ENCODE peak calls at places on chromosomes 12 and 14, in seven cellular contexts. O is bronchial epithelial cell; N is H54; S is activated T-helper 1 cell treated with anti-CD3 and anti-CD28 coated beads, Interleukin-12 subunit alpha, Interleukin-12 subunit beta, Interleukin-2, Interleukin-4 antibody, amounts not matched to agents 30 ng/mL and 10 ng/mL and 1 ng/mL, durations not matched to agents 14 hours and 24 hours and 36 hours; V is tibial nerve; H is NCI-H774; I is foreskin fibroblast. U is an unnamed sample.

GRCh38 chr12:51864701-51865469 is 16.4 kb upstream of the FIGNL2 start:
- DNase-seq in O (no peak), N (no peak), S (no peak), V (no peak), H (no peak), I (peak), U (no peak)

GRCh38 chr14:84003316-84003715 is 1526.6 kb upstream of the FLRT2 start:
- DNase-seq in O (no peak), N (no peak), S (no peak), V (no peak), H (no peak), I (peak), U (no peak)

GRCh38 chr12:83826112-83826511 is 1086.5 kb downstream of the SLC6A15 start:
- DNase-seq in O (peak), N (no peak), S (peak), V (peak), H (no peak), I (peak), U (peak)

GRCh38 chr12:2297658-2298057 is 244.9 kb downstream of the CACNA1C start:
- DNase-seq in O (no peak), N (no peak), S (no peak), V (no peak), H (no peak), I (no peak), U (no peak)

GRCh38 chr12:132154941-132155770 is 10.9 kb downstream of the NOC4L start:
- DNase-seq in O (no peak), N (no peak), S (no peak), V (no peak), H (no peak), I (no peak), U (no peak)

GRCh38 chr14:69561893-69562292 is 12.8 kb downstream of the CCDC177 start:
- DNase-seq in O (no peak), N (no peak), S (no peak), V (no peak), H (no peak), I (no peak), U (no peak)

GRCh38 chr14:24307575-24308341 is at the start of gene CIDEB:
- DNase-seq in O (peak), N (peak), S (peak), V (peak), H (peak), I (peak), U (peak)

GRCh38 chr14:99441157-99441870 is 39.3 kb downstream of the SETD3 start:
- DNase-seq in O (no peak), N (no peak), S (no peak), V (no peak), H (no peak), I (peak), U (no peak)

GRCh38 chr14:36275741-36276140 is 44.7 kb downstream of the MBIP start:
- DNase-seq in O (no peak), N (no peak), S (no peak), V (no peak), H (no peak), I (no peak), U (no peak)

GRCh38 chr14:93941293-93941910 is 14.3 kb downstream of the FAM181A start:
- DNase-seq in O (peak), N (peak), S (no peak), V (no peak), H (peak), I (peak), U (no peak)

GRCh38 chr14:44988694-44989093 is 26.7 kb downstream of the TOGARAM1 start:
- DNase-seq in O (no peak), N (no peak), S (no peak), V (no peak), H (no peak), I (no peak), U (no peak)

GRCh38 chr14:104554608-104555401 is 24.8 kb upstream of the C14orf180 start:
- DNase-seq in O (no peak), N (no peak), S (no peak), V (no peak), H (no peak), I (no peak), U (no peak)

GRCh38 chr14:67487937-67488893 is at the start of gene TMEM229B:
- DNase-seq in O (no peak), N (peak), S (peak), V (no peak), H (no peak), I (no peak), U (peak)

GRCh38 chr12:19489168-19489567 is 49.9 kb downstream of the AEBP2 start:
- DNase-seq in O (no peak), N (no peak), S (no peak), V (no peak), H (no peak), I (no peak), U (no peak)

GRCh38 chr14:99349721-99350495 is 77.9 kb upstream of the BCL11B start:
- DNase-seq in O (no peak), N (no peak), S (no peak), V (no peak), H (no peak), I (no peak), U (no peak)

GRCh38 chr12:122687091-122687490 is 16.1 kb downstream of the HCAR2 start:
- DNase-seq in O (peak), N (no peak), S (no peak), V (no peak), H (peak), I (peak), U (no peak)

GRCh38 chr12:28083816-28084678 is 106.2 kb upstream of the CCDC91 start:
- DNase-seq in O (no peak), N (no peak), S (no peak), V (peak), H (no peak), I (peak), U (no peak)

GRCh38 chr12:104057771-104058197 is 6.5 kb upstream of the HCFC2 start:
- DNase-seq in O (peak), N (no peak), S (no peak), V (no peak), H (no peak), I (peak), U (no peak)

GRCh38 chr12:11717533-11717961 is 68.1 kb downstream of the ETV6 start:
- DNase-seq in O (no peak), N (no peak), S (no peak), V (no peak), H (no peak), I (peak), U (no peak)

GRCh38 chr14:105419305-105420091 is at the start of gene MTA1:
- DNase-seq in O (no peak), N (peak), S (peak), V (no peak), H (peak), I (peak), U (peak)

GRCh38 chr14:94180655-94181271 is 6.6 kb downstream of the PPP4R4 start:
- DNase-seq in O (peak), N (peak), S (no peak), V (no peak), H (peak), I (peak), U (no peak)

GRCh38 chr12:130195369-130195768 is 33.1 kb downstream of the FZD10 start:
- DNase-seq in O (no peak), N (no peak), S (no peak), V (no peak), H (no peak), I (no peak), U (no peak)

GRCh38 chr14:68682166-68683103 is 110.4 kb downstream of the ZFP36L1 start:
- DNase-seq in O (peak), N (no peak), S (no peak), V (peak), H (no peak), I (peak), U (no peak)

GRCh38 chr12:14422516-14423230 is 57.2 kb downstream of the ATF7IP start:
- DNase-seq in O (peak), N (no peak), S (no peak), V (no peak), H (no peak), I (no peak), U (no peak)

GRCh38 chr12:132458441-132459225 is 31.3 kb upstream of the FBRSL1 start:
- DNase-seq in O (no peak), N (no peak), S (no peak), V (no peak), H (no peak), I (no peak), U (no peak)

GRCh38 chr12:18850752-18851151 is 112.8 kb downstream of the CAPZA3 start:
- DNase-seq in O (no peak), N (no peak), S (no peak), V (no peak), H (no peak), I (no peak), U (no peak)

GRCh38 chr14:100775831-100776591 is 49.3 kb downstream of the DLK1 start:
- DNase-seq in O (no peak), N (no peak), S (no peak), V (no peak), H (no peak), I (no peak), U (no peak)

GRCh38 chr14:26917086-26917485 is 319.3 kb upstream of the NOVA1 start:
- DNase-seq in O (peak), N (no peak), S (no peak), V (peak), H (no peak), I (peak), U (no peak)

GRCh38 chr12:104579716-104580495 is 123.2 kb downstream of the CHST11 start:
- DNase-seq in O (no peak), N (no peak), S (no peak), V (no peak), H (no peak), I (no peak), U (no peak)